ENCODE peak calls at places on chromosomes 3 and 15, in eight cellular contexts. X is non-pigmented ciliary epithelial cell; S is NCI-H460; E is HFFc6; A is mucosa of gallbladder; K is glutamatergic neuron; D is stimulated activated CD4-positive, alpha-beta T cell treated with anti-CD3 and anti-CD28 coated beads, Interleukin-4, amount 100 ng/mL, for 1 hour; V is GM23248. N is an unnamed sample.
A peak's percentile ranks its signal among the peaks of the same experiment; 100 is the strongest.

GRCh38 chr3:40504636-40505430 is 1.0 kb upstream of the ZNF620 start:
- DNase-seq in X (peak; percentile 92), S (peak; percentile 57), E (peak; percentile 95), A (no peak), K (no peak), D (no peak), V (peak; percentile 98), N (no peak)

GRCh38 chr3:14358426-14359211 is 43.8 kb upstream of the SLC6A6 start:
- DNase-seq in X (no peak), S (no peak), E (no peak), A (peak; percentile 84), K (no peak), D (no peak), V (peak; percentile 58), N (no peak)

GRCh38 chr3:111812680-111813079 is 46.4 kb upstream of the PHLDB2 start:
- DNase-seq in X (no peak), S (no peak), E (no peak), A (no peak), K (no peak), D (no peak), V (no peak), N (no peak)

GRCh38 chr3:82236257-82236656 is 474.8 kb upstream of the GBE1 start:
- DNase-seq in X (no peak), S (no peak), E (no peak), A (no peak), K (no peak), D (no peak), V (no peak), N (no peak)

GRCh38 chr3:50639055-50639494 is 22.1 kb downstream of the MAPKAPK3 start:
- DNase-seq in X (no peak), S (no peak), E (peak; percentile 66), A (no peak), K (no peak), D (no peak), V (peak; percentile 95), N (no peak)

GRCh38 chr3:67947808-67948508 is 293.5 kb upstream of the SUCLG2 start:
- DNase-seq in X (no peak), S (no peak), E (no peak), A (no peak), K (peak; percentile 23), D (peak; percentile 43), V (no peak), N (no peak)

GRCh38 chr3:112470791-112471190 is 28.5 kb downstream of the BTLA start:
- DNase-seq in X (no peak), S (no peak), E (peak; percentile 36), A (no peak), K (no peak), D (no peak), V (peak; percentile 54), N (no peak)

GRCh38 chr3:97257942-97258341 is 443.5 kb downstream of the EPHA6 start:
- DNase-seq in X (no peak), S (no peak), E (no peak), A (no peak), K (no peak), D (no peak), V (no peak), N (no peak)

GRCh38 chr3:138220788-138221187 is 33.7 kb downstream of the ARMC8 start:
- DNase-seq in X (no peak), S (no peak), E (peak; percentile 36), A (no peak), K (no peak), D (no peak), V (no peak), N (no peak)

GRCh38 chr3:171654809-171655208 is 155.5 kb downstream of the PLD1 start:
- DNase-seq in X (no peak), S (no peak), E (no peak), A (peak; percentile 51), K (no peak), D (no peak), V (peak; percentile 71), N (no peak)

GRCh38 chr3:129599607-129600006 is 6.9 kb downstream of the PLXND1 start:
- DNase-seq in X (no peak), S (no peak), E (peak; percentile 68), A (no peak), K (no peak), D (no peak), V (peak; percentile 86), N (no peak)

GRCh38 chr15:25687276-25687675 is 175.9 kb downstream of the ATP10A start:
- DNase-seq in X (no peak), S (no peak), E (no peak), A (no peak), K (no peak), D (no peak), V (no peak), N (no peak)

GRCh38 chr3:152471814-152472605 is 203.3 kb downstream of the MBNL1 start:
- DNase-seq in X (no peak), S (peak; percentile 54), E (peak; percentile 62), A (peak; percentile 74), K (peak; percentile 58), D (peak; percentile 61), V (peak; percentile 83), N (no peak)

GRCh38 chr3:44045476-44046275 is 196.0 kb upstream of the TOPAZ1 start:
- DNase-seq in X (no peak), S (no peak), E (peak; percentile 32), A (peak; percentile 19), K (no peak), D (no peak), V (no peak), N (no peak)

GRCh38 chr3:49213541-49213943 is 42.1 kb downstream of the KLHDC8B start:
- DNase-seq in X (no peak), S (no peak), E (no peak), A (no peak), K (no peak), D (no peak), V (no peak), N (peak; percentile 59)

N was measured in mesenteric fat pad.